ENCODE peak calls at places on chromosomes 6 and 20, in ten cellular contexts. O is omental fat pad, A is BE2C, H is NCI-H774, E is amniotic stem cell, J is NCI-H1092 treated with DMSO at 0.1 percent for 48 hours, Z is ELR, V is upper lobe of right lung, D is T-helper 2 cell, G is heart right ventricle. S is an unnamed sample.

GRCh38 chr20:36359668-36360406 is 53.7 kb downstream of the DLGAP4 start:
- DNase-seq in J (no peak), O (no peak), Z (no peak), G (no peak), V (no peak), H (no peak), E (no peak), D (no peak), A (no peak), S (no peak)

GRCh38 chr20:62590301-62591121 is 51.8 kb upstream of the SLCO4A1 start:
- DNase-seq in D (no peak), A (no peak), O (peak), J (no peak), H (no peak), V (no peak), Z (peak), G (no peak), E (no peak), S (no peak)

GRCh38 chr6:154139894-154140293 is 100.9 kb downstream of the OPRM1 start:
- DNase-seq in E (no peak), H (no peak), A (no peak), O (no peak), V (no peak), J (no peak), Z (no peak), D (no peak), G (no peak), S (no peak)

GRCh38 chr20:59145926-59146800 is 17.5 kb upstream of the ZNF831 start:
- DNase-seq in O (no peak), H (no peak), E (no peak), V (no peak), A (no peak), Z (no peak), D (peak), J (no peak), G (peak), S (no peak)

GRCh38 chr6:106247293-106247692 is 78.3 kb downstream of the ATG5 start:
- DNase-seq in H (no peak), A (no peak), V (no peak), G (no peak), E (no peak), O (no peak), D (peak), J (no peak), Z (no peak), S (no peak)

GRCh38 chr20:4905612-4906011 is 95.7 kb downstream of the SLC23A2 start:
- DNase-seq in Z (no peak), J (peak), A (no peak), V (no peak), H (no peak), E (no peak), O (no peak), G (no peak), D (no peak), S (no peak)

GRCh38 chr6:16130932-16131387 is 2.1 kb downstream of the MYLIP start:
- DNase-seq in D (peak), Z (peak), A (no peak), V (no peak), O (no peak), J (no peak), G (peak), H (no peak), E (peak), S (no peak)

GRCh38 chr6:154661751-154662150 is 71.5 kb upstream of the SCAF8 start:
- DNase-seq in V (no peak), O (no peak), D (no peak), H (no peak), G (no peak), E (no peak), A (no peak), J (no peak), Z (no peak), S (no peak)

GRCh38 chr6:111985202-111985731 is 68.6 kb upstream of the CCN6 start:
- DNase-seq in V (no peak), D (peak), G (no peak), J (no peak), A (no peak), Z (peak), H (peak), O (no peak), E (peak), S (no peak)

GRCh38 chr6:7267071-7267470 is 45.9 kb downstream of the SSR1 start:
- DNase-seq in Z (no peak), O (no peak), H (no peak), E (no peak), A (no peak), D (no peak), G (no peak), V (no peak), J (no peak), S (no peak)

GRCh38 chr6:453152-453551 is 61.6 kb downstream of the IRF4 start:
- DNase-seq in O (no peak), J (peak), V (peak), E (no peak), H (no peak), G (no peak), A (no peak), Z (no peak), D (no peak), S (peak)

GRCh38 chr6:167470836-167471547 is 146.1 kb downstream of the TTLL2 start:
- DNase-seq in H (no peak), O (no peak), A (no peak), J (no peak), G (no peak), E (no peak), Z (no peak), D (no peak), V (no peak), S (no peak)

GRCh38 chr20:50136822-50137599 is 16.5 kb downstream of the PEDS1 start:
- DNase-seq in J (no peak), E (no peak), V (peak), A (no peak), O (no peak), D (no peak), G (no peak), Z (peak), H (no peak), S (no peak)

GRCh38 chr6:116011520-116011919 is 49.2 kb downstream of the FRK start:
- DNase-seq in O (no peak), V (no peak), Z (peak), D (peak), A (no peak), G (no peak), H (peak), E (no peak), J (no peak), S (peak)

GRCh38 chr6:26172496-26172958 is 85.3 kb downstream of the HFE start:
- DNase-seq in D (peak), A (no peak), G (no peak), J (peak), E (no peak), O (no peak), H (no peak), V (no peak), Z (peak), S (no peak)

GRCh38 chr6:138582573-138582972 is 83.3 kb upstream of the NHSL1 start:
- DNase-seq in D (no peak), H (no peak), V (no peak), J (no peak), O (no peak), A (no peak), E (no peak), Z (no peak), G (no peak), S (no peak)

GRCh38 chr6:26311385-26312095 is 53.5 kb upstream of the BTN3A2 start:
- DNase-seq in D (peak), A (peak), V (no peak), G (peak), O (no peak), E (no peak), J (peak), H (peak), Z (peak), S (peak)

GRCh38 chr6:81895511-81896185 is 143.2 kb upstream of the TENT5A start:
- DNase-seq in E (peak), G (no peak), O (no peak), D (no peak), V (no peak), H (no peak), A (no peak), Z (peak), J (no peak), S (no peak)

GRCh38 chr6:98047881-98048280 is 764.9 kb upstream of the MMS22L start:
- DNase-seq in O (no peak), V (no peak), J (no peak), D (no peak), Z (no peak), G (no peak), H (no peak), E (no peak), A (no peak), S (no peak)

GRCh38 chr6:42569102-42570028 is 5.5 kb downstream of the UBR2 start:
- DNase-seq in H (no peak), V (no peak), E (peak), Z (peak), J (no peak), A (no peak), G (no peak), O (no peak), D (peak), S (no peak)

GRCh38 chr20:4119854-4120209 is 104.5 kb upstream of the RNF24 start:
- DNase-seq in A (no peak), D (no peak), V (no peak), G (no peak), J (no peak), H (no peak), E (no peak), O (no peak), Z (no peak), S (no peak)

GRCh38 chr20:18566892-18567738 is at the start of gene SMIM26:
- DNase-seq in H (peak), V (peak), O (peak), Z (peak), J (peak), G (peak), D (peak), A (peak), E (peak), S (peak)

GRCh38 chr6:63425493-63425892 is 105.7 kb upstream of the LGSN start:
- DNase-seq in G (no peak), O (no peak), A (no peak), J (no peak), V (no peak), D (no peak), H (no peak), E (no peak), Z (no peak), S (no peak)

GRCh38 chr6:143598466-143599080 is 79.2 kb upstream of the PHACTR2 start:
- DNase-seq in O (no peak), V (no peak), E (no peak), H (no peak), Z (no peak), D (peak), A (no peak), J (no peak), G (peak), S (no peak)

GRCh38 chr20:44017905-44018683 is 103.4 kb downstream of the TOX2 start:
- DNase-seq in J (peak), D (no peak), Z (peak), E (peak), A (peak), O (no peak), G (peak), V (peak), H (peak), S (peak)